ENCODE peak calls at places on chromosomes 4 and X, in eight cellular contexts. X, O, D, C, B, A, T and Z are unnamed samples.

GRCh38 chrX:40083120-40083978 is 14.4 kb downstream of the BCOR start:
- DNase-seq in X (no peak), O (peak; percentile 59), D (no peak), C (no peak), B (no peak), A (no peak), T (no peak), Z (no peak)

GRCh38 chr4:152935661-152936445 is at the start of gene FHDC1:
- DNase-seq in X (peak; percentile 35), O (peak; percentile 79), D (no peak), C (no peak), B (no peak), A (no peak), T (no peak), Z (no peak)

GRCh38 chrX:14398725-14399124 is 130.6 kb upstream of the GLRA2 start:
- DNase-seq in X (peak; percentile 3), O (no peak), D (no peak), C (no peak), B (no peak), A (no peak), T (no peak), Z (no peak)

GRCh38 chr4:126895988-126896570 is 736.7 kb upstream of the INTU start:
- DNase-seq in X (no peak), O (no peak), D (no peak), C (no peak), B (no peak), A (no peak), T (no peak), Z (no peak)

GRCh38 chr4:137543198-137543597 is 10.9 kb upstream of the PCDH18 start:
- DNase-seq in X (no peak), O (no peak), D (no peak), C (no peak), B (no peak), A (no peak), T (no peak), Z (no peak)

GRCh38 chr4:3442959-3443749 is 1.4 kb downstream of the HGFAC start:
- DNase-seq in X (peak; percentile 40), O (peak; percentile 76), D (no peak), C (no peak), B (peak; percentile 13), A (peak; percentile 62), T (peak; percentile 38), Z (peak; percentile 18)

GRCh38 chr4:38672247-38673071 is 8.5 kb downstream of the KLF3 start:
- DNase-seq in X (peak; percentile 36), O (peak; percentile 52), D (no peak), C (no peak), B (no peak), A (no peak), T (no peak), Z (no peak)

GRCh38 chr4:166121897-166122296 is 248.9 kb downstream of the TLL1 start:
- DNase-seq in X (no peak), O (no peak), D (no peak), C (no peak), B (no peak), A (no peak), T (no peak), Z (no peak)

GRCh38 chrX:69298466-69299140 is 133.3 kb upstream of the PJA1 start:
- DNase-seq in X (no peak), O (no peak), D (no peak), C (no peak), B (no peak), A (no peak), T (no peak), Z (no peak)

GRCh38 chr4:151228196-151229119 is 48.5 kb upstream of the PRSS48 start:
- DNase-seq in X (no peak), O (no peak), D (no peak), C (no peak), B (no peak), A (no peak), T (no peak), Z (no peak)

GRCh38 chrX:153780678-153781427 is at the start of gene SRPK3:
- DNase-seq in X (no peak), O (no peak), D (no peak), C (no peak), B (no peak), A (no peak), T (no peak), Z (no peak)

GRCh38 chr4:105978684-105979296 is 83.5 kb downstream of the NPNT start:
- DNase-seq in X (no peak), O (peak; percentile 16), D (no peak), C (no peak), B (no peak), A (no peak), T (no peak), Z (peak; percentile 20)

GRCh38 chr4:40283968-40284367 is 51.2 kb upstream of the CHRNA9 start:
- DNase-seq in X (peak; percentile 70), O (no peak), D (no peak), C (no peak), B (peak; percentile 36), A (peak; percentile 63), T (peak; percentile 68), Z (no peak)

GRCh38 chr4:169811476-169811875 is 53.7 kb upstream of the HPF1 start:
- DNase-seq in X (no peak), O (no peak), D (no peak), C (no peak), B (no peak), A (no peak), T (no peak), Z (no peak)

GRCh38 chr4:65893311-65893710 is 223.0 kb upstream of the EPHA5 start:
- DNase-seq in X (no peak), O (no peak), D (peak; percentile 93), C (no peak), B (no peak), A (no peak), T (no peak), Z (no peak)

GRCh38 chrX:69503228-69503834 is 795 bp upstream of the NALF2 start:
- DNase-seq in X (peak; percentile 75), O (no peak), D (peak; percentile 58), C (no peak), B (no peak), A (no peak), T (no peak), Z (no peak)

GRCh38 chr4:11729548-11729947 is 300.9 kb upstream of the HS3ST1 start:
- DNase-seq in X (peak; percentile 7), O (no peak), D (no peak), C (no peak), B (no peak), A (no peak), T (no peak), Z (no peak)

GRCh38 chr4:129428454-129428853 is 332.5 kb downstream of the C4orf33 start:
- DNase-seq in X (no peak), O (no peak), D (peak; percentile 42), C (no peak), B (no peak), A (no peak), T (no peak), Z (no peak)

GRCh38 chr4:10619220-10619619 is 65.3 kb downstream of the CLNK start:
- DNase-seq in X (no peak), O (no peak), D (peak; percentile 43), C (no peak), B (no peak), A (no peak), T (no peak), Z (no peak)

GRCh38 chrX:50075630-50076349 is 125.0 kb downstream of the AKAP4 start:
- DNase-seq in X (no peak), O (no peak), D (no peak), C (no peak), B (no peak), A (no peak), T (no peak), Z (no peak)

GRCh38 chr4:127870688-127871087 is 10.0 kb upstream of the PLK4 start:
- DNase-seq in X (peak; percentile 6), O (no peak), D (no peak), C (no peak), B (no peak), A (no peak), T (no peak), Z (no peak)

GRCh38 chr4:26458104-26458503 is 32.2 kb downstream of the CCKAR start:
- DNase-seq in X (no peak), O (no peak), D (no peak), C (no peak), B (no peak), A (no peak), T (no peak), Z (no peak)

GRCh38 chr4:41505161-41505653 is 32.8 kb upstream of the LIMCH1 start:
- DNase-seq in X (peak; percentile 23), O (no peak), D (peak; percentile 97), C (no peak), B (no peak), A (no peak), T (no peak), Z (no peak)

GRCh38 chr4:67198757-67199156 is 346.5 kb downstream of the CENPC start:
- DNase-seq in X (peak; percentile 48), O (no peak), D (peak; percentile 71), C (no peak), B (no peak), A (no peak), T (no peak), Z (no peak)

GRCh38 chrX:108601276-108601675 is 135.1 kb downstream of the IRS4 start:
- DNase-seq in X (no peak), O (no peak), D (no peak), C (no peak), B (no peak), A (no peak), T (no peak), Z (no peak)

GRCh38 chr4:154490589-154491340 is 834 bp downstream of the DCHS2 start:
- DNase-seq in X (no peak), O (peak; percentile 46), D (no peak), C (no peak), B (no peak), A (no peak), T (no peak), Z (no peak)

GRCh38 chr4:6198768-6199343 is 1.5 kb downstream of the JAKMIP1 start:
- DNase-seq in X (peak; percentile 9), O (peak; percentile 31), D (no peak), C (peak; percentile 62), B (no peak), A (no peak), T (no peak), Z (no peak)

GRCh38 chr4:142883433-142883832 is 37.3 kb upstream of the INPP4B start:
- DNase-seq in X (peak; percentile 5), O (no peak), D (no peak), C (no peak), B (no peak), A (no peak), T (no peak), Z (no peak)

GRCh38 chr4:98955229-98955628 is 26.3 kb upstream of the EIF4E start:
- DNase-seq in X (no peak), O (no peak), D (no peak), C (no peak), B (no peak), A (no peak), T (no peak), Z (no peak)

GRCh38 chr4:110193822-110194761 is 4.3 kb downstream of the ELOVL6 start:
- DNase-seq in X (peak; percentile 93), O (peak; percentile 66), D (peak; percentile 98), C (peak; percentile 82), B (peak; percentile 31), A (peak; percentile 50), T (peak; percentile 53), Z (peak; percentile 42)

GRCh38 chrX:128975716-128976115 is 547.6 kb downstream of the SMARCA1 start:
- DNase-seq in X (peak; percentile 23), O (peak; percentile 80), D (no peak), C (peak; percentile 41), B (no peak), A (no peak), T (no peak), Z (peak; percentile 4)

GRCh38 chrX:39201305-39201990 is 400.2 kb downstream of the MID1IP1 start:
- DNase-seq in X (no peak), O (no peak), D (no peak), C (no peak), B (no peak), A (no peak), T (no peak), Z (no peak)

GRCh38 chr4:4406455-4407298 is 19.8 kb downstream of the NSG1 start:
- DNase-seq in X (no peak), O (no peak), D (no peak), C (peak; percentile 31), B (no peak), A (no peak), T (no peak), Z (no peak)

GRCh38 chr4:142112451-142112850 is 476.1 kb downstream of the IL15 start:
- DNase-seq in X (no peak), O (no peak), D (no peak), C (no peak), B (no peak), A (no peak), T (no peak), Z (no peak)